ENCODE peak calls at places on chromosomes 12 and 14, in four cellular contexts. One of them, this sample, is unnamed.

GRCh38 chr14:46197856-46198255 is 453.7 kb downstream of the RPL10L start:
- DNase-seq in left ventricle myocardium superior: no peak
- DNase-seq in GM12878: no peak
- DNase-seq in cortex of kidney: no peak
- DNase-seq in this sample: no peak

GRCh38 chr12:79911889-79912656 is 22.8 kb downstream of the PPP1R12A start:
- DNase-seq in GM12878: no peak
- DNase-seq in cortex of kidney: no peak
- DNase-seq in left ventricle myocardium superior: no peak
- DNase-seq in this sample: no peak

GRCh38 chr14:100761481-100761880 is 34.8 kb downstream of the DLK1 start:
- DNase-seq in GM12878: no peak
- DNase-seq in cortex of kidney: no peak
- DNase-seq in left ventricle myocardium superior: no peak
- DNase-seq in this sample: no peak

GRCh38 chr12:52380271-52380694 is 5.2 kb downstream of the KRT84 start:
- DNase-seq in GM12878: no peak
- DNase-seq in left ventricle myocardium superior: peak
- DNase-seq in cortex of kidney: no peak
- DNase-seq in this sample: peak

GRCh38 chr12:49049566-49050224 is 10.9 kb downstream of the KMT2D start:
- DNase-seq in left ventricle myocardium superior: no peak
- DNase-seq in GM12878: no peak
- DNase-seq in cortex of kidney: no peak
- DNase-seq in this sample: peak

GRCh38 chr14:103846569-103847438 is 571 bp downstream of the PPP1R13B start:
- DNase-seq in left ventricle myocardium superior: peak
- DNase-seq in cortex of kidney: no peak
- DNase-seq in GM12878: no peak
- DNase-seq in this sample: peak

GRCh38 chr12:13404631-13405473 is 208.3 kb downstream of the EMP1 start:
- DNase-seq in cortex of kidney: no peak
- DNase-seq in left ventricle myocardium superior: no peak
- DNase-seq in GM12878: no peak
- DNase-seq in this sample: no peak

GRCh38 chr12:65343801-65344200 is 65.3 kb downstream of the MSRB3 start:
- DNase-seq in cortex of kidney: no peak
- DNase-seq in GM12878: no peak
- DNase-seq in left ventricle myocardium superior: no peak
- DNase-seq in this sample: no peak

GRCh38 chr12:49873361-49873934 is 30.3 kb downstream of the FAIM2 start:
- DNase-seq in GM12878: no peak
- DNase-seq in cortex of kidney: no peak
- DNase-seq in left ventricle myocardium superior: peak
- DNase-seq in this sample: no peak

GRCh38 chr12:127143020-127143419 is 1124.0 kb upstream of the TMEM132C start:
- DNase-seq in GM12878: no peak
- DNase-seq in cortex of kidney: no peak
- DNase-seq in left ventricle myocardium superior: no peak
- DNase-seq in this sample: no peak

GRCh38 chr14:75141967-75142366 is 15.1 kb upstream of the NEK9 start:
- DNase-seq in GM12878: no peak
- DNase-seq in cortex of kidney: no peak
- DNase-seq in left ventricle myocardium superior: no peak
- DNase-seq in this sample: no peak

GRCh38 chr14:61524211-61524806 is 171.0 kb upstream of the HIF1A start:
- DNase-seq in GM12878: no peak
- DNase-seq in left ventricle myocardium superior: no peak
- DNase-seq in cortex of kidney: no peak
- DNase-seq in this sample: no peak

GRCh38 chr12:94150483-94151225 is 2.3 kb downstream of the PLXNC1 start:
- DNase-seq in left ventricle myocardium superior: peak
- DNase-seq in GM12878: no peak
- DNase-seq in cortex of kidney: no peak
- DNase-seq in this sample: no peak

GRCh38 chr12:18882690-18883089 is 144.8 kb downstream of the CAPZA3 start:
- DNase-seq in left ventricle myocardium superior: no peak
- DNase-seq in cortex of kidney: no peak
- DNase-seq in GM12878: no peak
- DNase-seq in this sample: no peak

GRCh38 chr12:120282229-120282628 is 9.5 kb downstream of the RNU4-2 start:
- DNase-seq in GM12878: no peak
- DNase-seq in left ventricle myocardium superior: no peak
- DNase-seq in cortex of kidney: no peak
- DNase-seq in this sample: no peak

GRCh38 chr12:57195655-57196371 is 20.8 kb upstream of the NXPH4 start:
- DNase-seq in GM12878: no peak
- DNase-seq in left ventricle myocardium superior: no peak
- DNase-seq in cortex of kidney: no peak
- DNase-seq in this sample: no peak

GRCh38 chr12:110244829-110245228 is 36.2 kb upstream of the ATP2A2 start:
- DNase-seq in cortex of kidney: no peak
- DNase-seq in left ventricle myocardium superior: peak
- DNase-seq in GM12878: no peak
- DNase-seq in this sample: no peak

GRCh38 chr14:101313268-101313667 is 248.0 kb upstream of the DIO3 start:
- DNase-seq in left ventricle myocardium superior: no peak
- DNase-seq in cortex of kidney: no peak
- DNase-seq in GM12878: no peak
- DNase-seq in this sample: no peak

GRCh38 chr14:56131865-56132830 is 13.9 kb downstream of the PELI2 start:
- DNase-seq in cortex of kidney: no peak
- DNase-seq in left ventricle myocardium superior: no peak
- DNase-seq in GM12878: no peak
- DNase-seq in this sample: no peak

GRCh38 chr12:112557954-112558630 is 139.3 kb downstream of the PTPN11 start:
- DNase-seq in left ventricle myocardium superior: no peak
- DNase-seq in GM12878: no peak
- DNase-seq in cortex of kidney: no peak
- DNase-seq in this sample: no peak

GRCh38 chr12:57031228-57031670 is 14.9 kb upstream of the TAC3 start:
- DNase-seq in GM12878: no peak
- DNase-seq in cortex of kidney: no peak
- DNase-seq in left ventricle myocardium superior: no peak
- DNase-seq in this sample: no peak

GRCh38 chr12:53757095-53757770 is 5.5 kb upstream of the CISTR start:
- DNase-seq in GM12878: no peak
- DNase-seq in cortex of kidney: no peak
- DNase-seq in left ventricle myocardium superior: peak
- DNase-seq in this sample: peak

GRCh38 chr12:95974358-95974757 is 21.8 kb downstream of the HAL start:
- DNase-seq in GM12878: no peak
- DNase-seq in cortex of kidney: no peak
- DNase-seq in left ventricle myocardium superior: no peak
- DNase-seq in this sample: no peak

GRCh38 chr14:88005050-88005481 is at the start of gene GPR65:
- DNase-seq in GM12878: peak
- DNase-seq in cortex of kidney: no peak
- DNase-seq in left ventricle myocardium superior: no peak
- DNase-seq in this sample: no peak

This sample was measured in lower lobe of right lung.